ENCODE peak calls at places on chromosomes 11 and 22, in seven cellular contexts. One of them, this sample, is unnamed.

GRCh38 chr22:39215430-39216142 is 29.2 kb downstream of the PDGFB start:
- DNase-seq in anterior cingulate cortex: no peak
- DNase-seq in COR-L47: no peak
- DNase-seq in MM.1S: no peak
- DNase-seq in HS-27A: no peak
- DNase-seq in stimulated activated CD8-positive, alpha-beta memory T cell treated with anti-CD3 and anti-CD28 coated beads, Interleukin-4, amount 100 ng/mL, for 4 hours: no peak
- DNase-seq in AG04450: no peak
- DNase-seq in this sample: no peak

GRCh38 chr11:116461789-116462188 is 311.0 kb downstream of the BUD13 start:
- DNase-seq in anterior cingulate cortex: no peak
- DNase-seq in COR-L47: peak
- DNase-seq in MM.1S: no peak
- DNase-seq in HS-27A: no peak
- DNase-seq in stimulated activated CD8-positive, alpha-beta memory T cell treated with anti-CD3 and anti-CD28 coated beads, Interleukin-4, amount 100 ng/mL, for 4 hours: no peak
- DNase-seq in AG04450: no peak
- DNase-seq in this sample: no peak

GRCh38 chr11:67583319-67584204 is at the start of gene GSTP1:
- DNase-seq in anterior cingulate cortex: peak
- DNase-seq in COR-L47: no peak
- DNase-seq in MM.1S: peak
- DNase-seq in HS-27A: peak
- DNase-seq in stimulated activated CD8-positive, alpha-beta memory T cell treated with anti-CD3 and anti-CD28 coated beads, Interleukin-4, amount 100 ng/mL, for 4 hours: peak
- DNase-seq in AG04450: peak
- DNase-seq in this sample: peak

GRCh38 chr22:47088480-47089145 is 326.2 kb downstream of the TBC1D22A start:
- DNase-seq in anterior cingulate cortex: no peak
- DNase-seq in COR-L47: no peak
- DNase-seq in MM.1S: no peak
- DNase-seq in HS-27A: no peak
- DNase-seq in stimulated activated CD8-positive, alpha-beta memory T cell treated with anti-CD3 and anti-CD28 coated beads, Interleukin-4, amount 100 ng/mL, for 4 hours: no peak
- DNase-seq in AG04450: no peak
- DNase-seq in this sample: no peak

GRCh38 chr22:28498044-28498443 is 181.6 kb downstream of the TTC28 start:
- DNase-seq in anterior cingulate cortex: no peak
- DNase-seq in COR-L47: no peak
- DNase-seq in MM.1S: no peak
- DNase-seq in HS-27A: no peak
- DNase-seq in stimulated activated CD8-positive, alpha-beta memory T cell treated with anti-CD3 and anti-CD28 coated beads, Interleukin-4, amount 100 ng/mL, for 4 hours: no peak
- DNase-seq in AG04450: no peak
- DNase-seq in this sample: no peak

GRCh38 chr11:110750100-110750499 is 37.9 kb upstream of the ARHGAP20 start:
- DNase-seq in anterior cingulate cortex: no peak
- DNase-seq in COR-L47: no peak
- DNase-seq in MM.1S: no peak
- DNase-seq in HS-27A: no peak
- DNase-seq in stimulated activated CD8-positive, alpha-beta memory T cell treated with anti-CD3 and anti-CD28 coated beads, Interleukin-4, amount 100 ng/mL, for 4 hours: no peak
- DNase-seq in AG04450: no peak
- DNase-seq in this sample: no peak

GRCh38 chr11:68872216-68873003 is 30.7 kb upstream of the CPT1A start:
- DNase-seq in anterior cingulate cortex: no peak
- DNase-seq in COR-L47: no peak
- DNase-seq in MM.1S: no peak
- DNase-seq in HS-27A: no peak
- DNase-seq in stimulated activated CD8-positive, alpha-beta memory T cell treated with anti-CD3 and anti-CD28 coated beads, Interleukin-4, amount 100 ng/mL, for 4 hours: no peak
- DNase-seq in AG04450: no peak
- DNase-seq in this sample: no peak

GRCh38 chr11:104432981-104433380 is 269.0 kb upstream of the PDGFD start:
- DNase-seq in anterior cingulate cortex: no peak
- DNase-seq in COR-L47: no peak
- DNase-seq in MM.1S: no peak
- DNase-seq in HS-27A: no peak
- DNase-seq in stimulated activated CD8-positive, alpha-beta memory T cell treated with anti-CD3 and anti-CD28 coated beads, Interleukin-4, amount 100 ng/mL, for 4 hours: no peak
- DNase-seq in AG04450: no peak
- DNase-seq in this sample: no peak

GRCh38 chr22:40055143-40055926 is 60.6 kb downstream of the FAM83F start:
- DNase-seq in anterior cingulate cortex: no peak
- DNase-seq in COR-L47: no peak
- DNase-seq in MM.1S: peak
- DNase-seq in HS-27A: no peak
- DNase-seq in stimulated activated CD8-positive, alpha-beta memory T cell treated with anti-CD3 and anti-CD28 coated beads, Interleukin-4, amount 100 ng/mL, for 4 hours: no peak
- DNase-seq in AG04450: no peak
- DNase-seq in this sample: no peak

GRCh38 chr11:73746701-73747100 is 14.2 kb downstream of the RAB6A start:
- DNase-seq in anterior cingulate cortex: no peak
- DNase-seq in COR-L47: no peak
- DNase-seq in MM.1S: no peak
- DNase-seq in HS-27A: no peak
- DNase-seq in stimulated activated CD8-positive, alpha-beta memory T cell treated with anti-CD3 and anti-CD28 coated beads, Interleukin-4, amount 100 ng/mL, for 4 hours: no peak
- DNase-seq in AG04450: no peak
- DNase-seq in this sample: no peak

GRCh38 chr22:20758688-20759087 is 15.2 kb upstream of the SERPIND1 start:
- DNase-seq in anterior cingulate cortex: no peak
- DNase-seq in COR-L47: no peak
- DNase-seq in MM.1S: no peak
- DNase-seq in HS-27A: no peak
- DNase-seq in stimulated activated CD8-positive, alpha-beta memory T cell treated with anti-CD3 and anti-CD28 coated beads, Interleukin-4, amount 100 ng/mL, for 4 hours: no peak
- DNase-seq in AG04450: no peak
- DNase-seq in this sample: no peak

GRCh38 chr11:12696911-12697581 is 22.8 kb downstream of the TEAD1 start:
- DNase-seq in anterior cingulate cortex: no peak
- DNase-seq in COR-L47: peak
- DNase-seq in MM.1S: no peak
- DNase-seq in HS-27A: no peak
- DNase-seq in stimulated activated CD8-positive, alpha-beta memory T cell treated with anti-CD3 and anti-CD28 coated beads, Interleukin-4, amount 100 ng/mL, for 4 hours: no peak
- DNase-seq in AG04450: no peak
- DNase-seq in this sample: no peak

GRCh38 chr11:62892077-62892922 is 11.6 kb downstream of the SLC3A2 start:
- DNase-seq in anterior cingulate cortex: no peak
- DNase-seq in COR-L47: no peak
- DNase-seq in MM.1S: no peak
- DNase-seq in HS-27A: no peak
- DNase-seq in stimulated activated CD8-positive, alpha-beta memory T cell treated with anti-CD3 and anti-CD28 coated beads, Interleukin-4, amount 100 ng/mL, for 4 hours: no peak
- DNase-seq in AG04450: no peak
- DNase-seq in this sample: no peak

GRCh38 chr22:50473855-50474671 is 772 bp downstream of the SBF1 start:
- DNase-seq in anterior cingulate cortex: no peak
- DNase-seq in COR-L47: no peak
- DNase-seq in MM.1S: no peak
- DNase-seq in HS-27A: no peak
- DNase-seq in stimulated activated CD8-positive, alpha-beta memory T cell treated with anti-CD3 and anti-CD28 coated beads, Interleukin-4, amount 100 ng/mL, for 4 hours: no peak
- DNase-seq in AG04450: peak
- DNase-seq in this sample: no peak

GRCh38 chr11:128916646-128917045 is 25.5 kb downstream of the KCNJ5 start:
- DNase-seq in anterior cingulate cortex: no peak
- DNase-seq in COR-L47: no peak
- DNase-seq in MM.1S: no peak
- DNase-seq in HS-27A: no peak
- DNase-seq in stimulated activated CD8-positive, alpha-beta memory T cell treated with anti-CD3 and anti-CD28 coated beads, Interleukin-4, amount 100 ng/mL, for 4 hours: no peak
- DNase-seq in AG04450: no peak
- DNase-seq in this sample: no peak

GRCh38 chr11:16815047-16815767 is 76.8 kb downstream of the C11orf58 start:
- DNase-seq in anterior cingulate cortex: peak
- DNase-seq in COR-L47: peak
- DNase-seq in MM.1S: no peak
- DNase-seq in HS-27A: no peak
- DNase-seq in stimulated activated CD8-positive, alpha-beta memory T cell treated with anti-CD3 and anti-CD28 coated beads, Interleukin-4, amount 100 ng/mL, for 4 hours: no peak
- DNase-seq in AG04450: no peak
- DNase-seq in this sample: no peak

GRCh38 chr11:32420937-32421532 is 14.3 kb downstream of the WT1 start:
- DNase-seq in anterior cingulate cortex: no peak
- DNase-seq in COR-L47: no peak
- DNase-seq in MM.1S: peak
- DNase-seq in HS-27A: no peak
- DNase-seq in stimulated activated CD8-positive, alpha-beta memory T cell treated with anti-CD3 and anti-CD28 coated beads, Interleukin-4, amount 100 ng/mL, for 4 hours: no peak
- DNase-seq in AG04450: no peak
- DNase-seq in this sample: no peak

GRCh38 chr11:62504158-62504973 is 42.2 kb downstream of the AHNAK start:
- DNase-seq in anterior cingulate cortex: no peak
- DNase-seq in COR-L47: no peak
- DNase-seq in MM.1S: no peak
- DNase-seq in HS-27A: no peak
- DNase-seq in stimulated activated CD8-positive, alpha-beta memory T cell treated with anti-CD3 and anti-CD28 coated beads, Interleukin-4, amount 100 ng/mL, for 4 hours: no peak
- DNase-seq in AG04450: no peak
- DNase-seq in this sample: no peak

GRCh38 chr22:45876136-45877035 is 100.6 kb downstream of the WNT7B start:
- DNase-seq in anterior cingulate cortex: no peak
- DNase-seq in COR-L47: no peak
- DNase-seq in MM.1S: no peak
- DNase-seq in HS-27A: no peak
- DNase-seq in stimulated activated CD8-positive, alpha-beta memory T cell treated with anti-CD3 and anti-CD28 coated beads, Interleukin-4, amount 100 ng/mL, for 4 hours: no peak
- DNase-seq in AG04450: no peak
- DNase-seq in this sample: no peak

GRCh38 chr22:47456031-47456430 is 693.6 kb downstream of the TBC1D22A start:
- DNase-seq in anterior cingulate cortex: no peak
- DNase-seq in COR-L47: no peak
- DNase-seq in MM.1S: no peak
- DNase-seq in HS-27A: no peak
- DNase-seq in stimulated activated CD8-positive, alpha-beta memory T cell treated with anti-CD3 and anti-CD28 coated beads, Interleukin-4, amount 100 ng/mL, for 4 hours: no peak
- DNase-seq in AG04450: no peak
- DNase-seq in this sample: no peak

GRCh38 chr11:47863893-47864430 is 15.8 kb upstream of the NUP160 start:
- DNase-seq in anterior cingulate cortex: no peak
- DNase-seq in COR-L47: no peak
- DNase-seq in MM.1S: no peak
- DNase-seq in HS-27A: no peak
- DNase-seq in stimulated activated CD8-positive, alpha-beta memory T cell treated with anti-CD3 and anti-CD28 coated beads, Interleukin-4, amount 100 ng/mL, for 4 hours: no peak
- DNase-seq in AG04450: no peak
- DNase-seq in this sample: no peak

GRCh38 chr11:124763156-124763947 is 1.3 kb upstream of the ESAM start:
- DNase-seq in anterior cingulate cortex: peak
- DNase-seq in COR-L47: peak
- DNase-seq in MM.1S: peak
- DNase-seq in HS-27A: no peak
- DNase-seq in stimulated activated CD8-positive, alpha-beta memory T cell treated with anti-CD3 and anti-CD28 coated beads, Interleukin-4, amount 100 ng/mL, for 4 hours: peak
- DNase-seq in AG04450: no peak
- DNase-seq in this sample: no peak

GRCh38 chr11:13120691-13121090 is 111.6 kb downstream of the RASSF10 start:
- DNase-seq in anterior cingulate cortex: no peak
- DNase-seq in COR-L47: no peak
- DNase-seq in MM.1S: no peak
- DNase-seq in HS-27A: no peak
- DNase-seq in stimulated activated CD8-positive, alpha-beta memory T cell treated with anti-CD3 and anti-CD28 coated beads, Interleukin-4, amount 100 ng/mL, for 4 hours: no peak
- DNase-seq in AG04450: no peak
- DNase-seq in this sample: no peak

GRCh38 chr11:45102810-45103621 is 43.4 kb upstream of the PRDM11 start:
- DNase-seq in anterior cingulate cortex: no peak
- DNase-seq in COR-L47: no peak
- DNase-seq in MM.1S: peak
- DNase-seq in HS-27A: peak
- DNase-seq in stimulated activated CD8-positive, alpha-beta memory T cell treated with anti-CD3 and anti-CD28 coated beads, Interleukin-4, amount 100 ng/mL, for 4 hours: peak
- DNase-seq in AG04450: no peak
- DNase-seq in this sample: peak

GRCh38 chr11:86688398-86689179 is 16.2 kb upstream of the ME3 start:
- DNase-seq in anterior cingulate cortex: no peak
- DNase-seq in COR-L47: no peak
- DNase-seq in MM.1S: no peak
- DNase-seq in HS-27A: no peak
- DNase-seq in stimulated activated CD8-positive, alpha-beta memory T cell treated with anti-CD3 and anti-CD28 coated beads, Interleukin-4, amount 100 ng/mL, for 4 hours: no peak
- DNase-seq in AG04450: peak
- DNase-seq in this sample: no peak

GRCh38 chr22:24768537-24769374 is 5.8 kb downstream of the PIWIL3 start:
- DNase-seq in anterior cingulate cortex: peak
- DNase-seq in COR-L47: peak
- DNase-seq in MM.1S: peak
- DNase-seq in HS-27A: no peak
- DNase-seq in stimulated activated CD8-positive, alpha-beta memory T cell treated with anti-CD3 and anti-CD28 coated beads, Interleukin-4, amount 100 ng/mL, for 4 hours: no peak
- DNase-seq in AG04450: peak
- DNase-seq in this sample: no peak

GRCh38 chr11:1934326-1935155 is 12.6 kb upstream of the MRPL23 start:
- DNase-seq in anterior cingulate cortex: no peak
- DNase-seq in COR-L47: no peak
- DNase-seq in MM.1S: no peak
- DNase-seq in HS-27A: no peak
- DNase-seq in stimulated activated CD8-positive, alpha-beta memory T cell treated with anti-CD3 and anti-CD28 coated beads, Interleukin-4, amount 100 ng/mL, for 4 hours: no peak
- DNase-seq in AG04450: no peak
- DNase-seq in this sample: no peak

GRCh38 chr22:29842740-29843139 is 4.7 kb upstream of the ASCC2 start:
- DNase-seq in anterior cingulate cortex: no peak
- DNase-seq in COR-L47: no peak
- DNase-seq in MM.1S: no peak
- DNase-seq in HS-27A: no peak
- DNase-seq in stimulated activated CD8-positive, alpha-beta memory T cell treated with anti-CD3 and anti-CD28 coated beads, Interleukin-4, amount 100 ng/mL, for 4 hours: no peak
- DNase-seq in AG04450: peak
- DNase-seq in this sample: peak

GRCh38 chr11:133476570-133477262 is 55.6 kb downstream of the OPCML start:
- DNase-seq in anterior cingulate cortex: no peak
- DNase-seq in COR-L47: no peak
- DNase-seq in MM.1S: no peak
- DNase-seq in HS-27A: no peak
- DNase-seq in stimulated activated CD8-positive, alpha-beta memory T cell treated with anti-CD3 and anti-CD28 coated beads, Interleukin-4, amount 100 ng/mL, for 4 hours: no peak
- DNase-seq in AG04450: no peak
- DNase-seq in this sample: no peak